ENCODE peak calls at places on chromosomes 6 and 20, in seven cellular contexts. Z is ovary, J is adrenal gland, H is lower leg skin, M is stomach, P is prostate gland, G is NB4. V is an unnamed sample.

GRCh38 chr6:14396826-14397517 is 279.4 kb downstream of the CD83 start:
- DNase-seq in Z (no peak), J (no peak), H (no peak), M (peak; percentile 27), P (no peak), G (no peak), V (no peak)

GRCh38 chr20:1401431-1401907 is 8.6 kb upstream of the FKBP1A start:
- DNase-seq in Z (no peak), J (no peak), H (peak; percentile 10), M (no peak), P (no peak), G (no peak), V (no peak)

GRCh38 chr20:44409132-44409600 is 53.7 kb downstream of the HNF4A start:
- DNase-seq in Z (no peak), J (no peak), H (no peak), M (no peak), P (no peak), G (no peak), V (no peak)

GRCh38 chr6:33427585-33428218 is 7.8 kb downstream of the SYNGAP1 start:
- DNase-seq in Z (peak; percentile 65), J (peak; percentile 78), H (no peak), M (peak; percentile 67), P (peak; percentile 55), G (peak; percentile 47), V (peak; percentile 76)

GRCh38 chr6:96907498-96907897 is 9.8 kb upstream of the NDUFAF4 start:
- DNase-seq in Z (no peak), J (no peak), H (no peak), M (no peak), P (no peak), G (no peak), V (no peak)

GRCh38 chr6:15366003-15366535 is 120.2 kb downstream of the JARID2 start:
- DNase-seq in Z (no peak), J (no peak), H (no peak), M (no peak), P (no peak), G (no peak), V (no peak)

GRCh38 chr6:42452171-42453026 is 673 bp upstream of the TRERF1 start:
- DNase-seq in Z (peak; percentile 82), J (peak; percentile 73), H (peak; percentile 95), M (peak; percentile 77), P (peak; percentile 72), G (peak; percentile 94), V (peak; percentile 66)

GRCh38 chr6:72890671-72891070 is 268.8 kb downstream of the KCNQ5 start:
- DNase-seq in Z (no peak), J (no peak), H (no peak), M (no peak), P (no peak), G (no peak), V (no peak)

GRCh38 chr20:24771651-24772061 is 177.4 kb upstream of the CST7 start:
- DNase-seq in Z (no peak), J (no peak), H (peak; percentile 61), M (peak; percentile 24), P (no peak), G (no peak), V (no peak)

GRCh38 chr6:113190170-113190569 is 667.0 kb upstream of the MARCKS start:
- DNase-seq in Z (no peak), J (no peak), H (no peak), M (no peak), P (no peak), G (peak; percentile 3), V (peak; percentile 5)
- TF ChIP-seq CTCF in Z (no peak), J (no peak), H (no peak), M (no peak), P (no peak), G (peak; percentile 4), V (no peak)

DNA sequence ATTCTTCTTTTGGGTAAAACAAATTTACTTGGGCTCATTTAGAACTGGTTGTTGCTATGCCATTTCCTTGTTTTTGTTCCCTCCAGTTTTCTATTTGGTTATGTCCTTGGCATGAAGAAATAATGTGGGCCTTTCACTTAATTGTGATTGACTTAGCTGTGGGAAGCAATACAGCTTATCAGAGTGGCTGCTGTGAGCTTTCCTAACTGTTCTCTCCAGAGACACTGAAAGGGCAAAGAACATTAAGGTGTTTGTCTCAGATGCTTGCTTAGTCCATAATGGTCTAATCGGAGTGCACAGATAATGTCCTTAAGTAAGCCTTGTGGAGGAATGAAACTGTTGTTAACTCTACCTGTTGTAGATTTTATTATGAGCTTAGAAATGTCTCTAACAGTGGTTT is 56.6 kb downstream of the SH3BGRL2 start:
- DNase-seq in Z (no peak), J (no peak), H (no peak), M (no peak), P (no peak), G (no peak), V (no peak)
- TF ChIP-seq POLR2A in Z (no peak), J (no peak), H (no peak), M (no peak), P (no peak), G (no peak), V (no peak)

GRCh38 chr20:56516631-56517030 is 7.9 kb upstream of the FAM209A start:
- DNase-seq in Z (no peak), J (no peak), H (peak; percentile 50), M (no peak), P (no peak), G (no peak), V (no peak)

GRCh38 chr20:56517211-56517610 is 7.3 kb upstream of the FAM209A start:
- DNase-seq in Z (no peak), J (no peak), H (peak; percentile 40), M (no peak), P (no peak), G (no peak), V (no peak)

GRCh38 chr20:56513807-56514150 is 10.8 kb upstream of the FAM209A start:
- DNase-seq in Z (no peak), J (no peak), H (peak; percentile 48), M (no peak), P (no peak), G (no peak), V (no peak)

GRCh38 chr20:56517641-56518040 is 6.9 kb upstream of the FAM209A start:
- DNase-seq in Z (no peak), J (no peak), H (peak; percentile 39), M (no peak), P (no peak), G (no peak), V (no peak)

GRCh38 chr20:56515657-56516381 is 8.7 kb upstream of the FAM209A start:
- DNase-seq in Z (no peak), J (no peak), H (no peak), M (no peak), P (no peak), G (peak; percentile 39), V (no peak)
- TF ChIP-seq CTCF in Z (no peak), J (no peak), H (no peak), M (no peak), P (no peak), G (no peak), V (no peak)

GRCh38 chr20:14337400-14338171 is at the start of gene FLRT3:
- DNase-seq in Z (peak; percentile 74), J (peak; percentile 74), H (peak; percentile 86), M (peak; percentile 85), P (peak; percentile 92), G (peak; percentile 77), V (peak; percentile 88)
- TF ChIP-seq POLR2A in Z (peak; percentile 62), J (peak; percentile 78), H (no peak), M (peak; percentile 91), P (peak; percentile 98), G (no peak), V (peak; percentile 73)

DNA sequence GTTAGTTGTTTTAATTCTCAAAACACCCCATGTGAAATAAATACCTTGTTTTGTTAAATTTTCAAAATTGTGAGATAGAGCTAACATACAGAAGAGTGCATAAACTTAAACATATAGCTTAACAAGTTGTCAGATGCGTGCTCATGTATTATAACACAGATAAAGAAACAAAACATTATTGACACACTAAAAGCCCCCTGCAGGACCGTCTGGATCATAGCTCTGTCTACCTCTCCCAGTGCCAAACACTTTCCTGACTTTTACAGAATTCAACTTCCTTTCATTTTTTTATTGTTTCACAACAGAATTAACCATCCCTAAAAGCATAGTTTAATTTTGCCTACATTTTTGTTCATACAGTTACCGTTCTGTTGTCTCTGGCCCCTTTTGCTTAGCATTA is 17.8 kb upstream of the FRK start:
- DNase-seq in Z (no peak), J (no peak), H (no peak), M (no peak), P (no peak), G (no peak), V (no peak)
- TF ChIP-seq CTCF in Z (no peak), J (no peak), H (no peak), M (no peak), P (no peak), G (no peak), V (no peak)

DNA sequence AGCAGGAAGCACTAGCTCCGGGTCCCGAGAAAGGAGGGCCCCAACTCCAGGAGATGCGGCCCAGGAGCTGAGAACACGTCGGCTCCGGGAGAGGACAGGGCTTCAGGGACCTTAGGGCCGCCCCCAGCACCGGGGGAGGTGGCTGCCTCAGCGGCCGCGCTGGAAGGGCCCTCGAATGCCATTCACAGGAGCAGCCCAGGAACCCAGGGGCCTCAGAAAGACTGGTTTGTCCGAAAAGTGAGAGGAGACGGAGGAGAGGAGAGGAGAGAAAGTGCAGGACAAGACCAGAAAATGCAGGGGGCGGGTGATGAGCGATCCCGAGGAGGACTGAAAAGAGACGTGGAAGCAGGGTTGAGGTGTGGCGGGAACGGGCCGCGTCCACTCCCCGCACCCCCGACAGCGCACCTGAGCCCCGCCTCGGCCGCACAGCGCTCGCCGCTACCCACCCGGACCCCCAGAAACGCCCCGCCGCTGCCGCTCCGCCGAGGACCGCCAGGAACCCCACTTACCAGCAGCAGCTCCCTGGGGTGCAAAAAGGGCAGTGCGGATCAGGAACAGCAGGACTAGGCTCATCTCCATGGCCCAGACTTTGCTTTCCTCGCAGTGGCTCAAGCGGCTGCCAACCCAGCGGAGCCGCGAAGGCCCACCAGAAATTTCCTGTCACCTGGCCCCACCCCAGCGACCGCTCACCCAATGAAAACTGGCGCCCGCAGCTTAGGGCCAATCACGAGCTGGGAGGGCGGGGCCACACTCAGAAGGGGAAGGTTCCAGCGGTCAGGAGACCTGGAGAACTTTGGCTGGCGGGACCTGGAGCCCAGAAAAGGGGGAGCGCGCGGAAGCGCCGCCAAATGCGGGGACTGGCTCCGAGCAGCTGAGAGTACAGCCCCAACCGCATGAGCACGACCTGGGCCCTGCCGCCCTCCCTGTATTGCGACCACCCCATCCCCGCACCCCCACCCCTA is 25.4 kb downstream of the HLA-F start:
- DNase-seq in Z (peak; percentile 94), J (peak; percentile 94), H (peak; percentile 99), M (peak; percentile 93), P (peak; percentile 95), G (no peak), V (peak; percentile 95)
- TF ChIP-seq POLR2A in Z (peak; percentile 23), J (peak; percentile 77), H (no peak), M (no peak), P (peak; percentile 87), G (no peak), V (peak; percentile 70)

DNA sequence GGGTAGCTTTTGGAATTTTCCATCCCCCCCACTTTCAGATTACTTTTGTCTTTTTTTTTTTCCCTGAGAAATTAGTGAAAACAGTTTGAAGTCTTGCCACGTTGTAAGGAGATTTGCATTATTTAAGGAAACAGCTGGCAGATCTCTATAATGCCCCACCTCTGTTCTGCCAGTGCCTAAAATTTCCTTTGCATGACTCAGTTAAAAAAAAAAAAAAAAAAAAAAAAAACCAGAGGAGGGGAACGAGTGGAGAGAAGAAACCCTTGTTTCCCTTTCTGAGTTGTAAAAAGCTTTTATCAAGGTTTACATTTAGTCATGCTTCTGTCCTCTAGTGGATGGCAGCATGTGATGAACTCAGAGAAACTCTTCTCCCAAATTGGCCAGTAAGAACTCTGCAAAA is 33.5 kb downstream of the CARMIL1 start:
- DNase-seq in Z (no peak), J (no peak), H (no peak), M (no peak), P (no peak), G (no peak), V (no peak)
- TF ChIP-seq CTCF in Z (no peak), J (no peak), H (no peak), M (no peak), P (no peak), G (no peak), V (no peak)

GRCh38 chr6:41200296-41200900 is 551 bp downstream of the TREML2 start:
- DNase-seq in Z (no peak), J (no peak), H (no peak), M (peak; percentile 34), P (no peak), G (peak; percentile 94), V (no peak)
- TF ChIP-seq POLR2A in Z (no peak), J (no peak), H (no peak), M (no peak), P (no peak), G (no peak), V (no peak)